ENCODE peak calls at places on chromosomes 7 and 10, in seven cellular contexts. O is esophagus squamous epithelium, Q is right atrium auricular region, W is lung, Z is HCT116, I is cardiac muscle cell, Y is heart right ventricle. B is an unnamed sample. For H3K4me1 and H3K9me3, the result is how much of the 10 kb centered on the place peaks cover.

GRCh38 chr10:42943025-42943818 is 133.6 kb upstream of the RET start:
- DNase-seq in I (no peak), Z (no peak), O (no peak), W (no peak), Q (peak), Y (no peak), B (no peak)

GRCh38 chr7:2037301-2037804 is 195.4 kb downstream of the MAD1L1 start:
- DNase-seq in Z (no peak), O (no peak), Q (no peak), I (no peak), W (no peak), Y (no peak), B (no peak)

GRCh38 chr10:119677904-119678755 is 26.9 kb downstream of the BAG3 start:
- DNase-seq in Y (no peak), O (no peak), W (no peak), Z (no peak), I (no peak), Q (no peak), B (no peak)

GRCh38 chr10:6141296-6142151 is 52.7 kb downstream of the RBM17 start:
- DNase-seq in W (no peak), Q (no peak), I (peak), O (no peak), Z (no peak), Y (no peak), B (no peak)

GRCh38 chr7:39745320-39745719 is 121.9 kb downstream of the RALA start:
- DNase-seq in O (no peak), I (no peak), W (no peak), Y (no peak), Z (no peak), Q (no peak), B (no peak)

GRCh38 chr10:131841131-131841661 is 59.6 kb upstream of the PPP2R2D start:
- DNase-seq in I (no peak), Z (no peak), Q (no peak), Y (no peak), W (no peak), O (no peak), B (no peak)

GRCh38 chr10:122814493-122814892 is 31.2 kb downstream of the CUZD1 start:
- DNase-seq in W (no peak), I (no peak), Q (no peak), O (no peak), Y (no peak), Z (no peak), B (no peak)

GRCh38 chr7:143931739-143932138 is 3.3 kb upstream of the OR2F2 start:
- DNase-seq in Q (no peak), Z (no peak), Y (no peak), W (no peak), I (no peak), O (no peak), B (no peak)

GRCh38 chr10:130244031-130244927 is 108.1 kb downstream of the GLRX3 start:
- DNase-seq in Z (no peak), Q (peak), O (no peak), I (no peak), W (no peak), Y (no peak), B (no peak)

DNA sequence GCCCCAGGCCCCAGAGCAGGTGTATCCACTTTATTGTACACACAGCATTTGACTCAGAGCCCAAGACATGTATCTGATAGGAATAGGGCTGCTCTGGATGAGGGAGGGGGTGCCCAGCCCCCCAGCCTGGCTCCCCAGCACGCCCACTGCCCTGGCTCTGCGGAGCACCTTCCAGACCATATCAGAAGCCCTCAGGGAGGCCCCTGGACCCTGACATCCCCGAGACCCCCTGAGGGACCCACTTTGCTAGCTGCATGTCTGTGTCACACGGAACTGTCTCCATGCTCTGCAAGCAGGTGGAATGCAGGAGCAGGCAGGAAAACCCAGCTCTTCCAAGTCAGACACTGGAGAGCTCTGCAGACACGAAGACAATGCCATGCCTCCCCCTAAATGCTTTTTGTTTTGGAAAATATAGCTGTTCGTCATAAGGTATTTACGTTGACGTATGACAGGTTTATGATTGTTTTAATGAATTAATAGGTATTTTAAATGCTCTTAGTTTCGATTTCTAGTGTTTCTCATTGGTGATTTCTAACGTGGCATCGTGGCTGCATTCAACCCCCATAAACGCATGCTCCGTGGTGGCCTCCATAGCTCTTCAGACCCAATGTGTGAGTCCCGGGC is 92.8 kb upstream of the INSIG1 start:
- DNase-seq in W (no peak), Z (no peak), O (no peak), Y (no peak), I (no peak), Q (no peak), B (no peak)
- H3K4me1 ChIP-seq in W (under half), Z (under half), O (under half), Y (under half), I (under half), Q (under half), B (under half)

DNA sequence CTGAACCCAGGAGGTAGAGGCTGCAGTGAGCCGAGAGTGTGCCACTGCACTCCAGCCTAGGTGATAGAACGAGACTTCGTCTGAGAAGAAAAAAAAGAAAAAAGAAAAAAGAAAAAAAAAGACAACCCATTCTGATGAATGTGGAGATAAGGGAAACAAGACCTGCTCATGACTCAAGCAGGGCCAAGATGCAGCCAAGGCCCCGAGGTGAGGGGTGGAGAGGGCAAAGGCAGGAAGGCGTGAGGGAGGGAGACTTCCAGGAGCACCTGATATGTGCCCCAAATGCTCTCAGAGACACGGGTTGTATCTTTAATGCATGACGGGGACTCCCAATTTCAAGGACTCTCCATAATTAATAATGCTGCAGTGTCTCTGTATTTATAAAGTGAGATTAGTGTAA is 134.6 kb downstream of the PIP4K2A start:
- DNase-seq in Y (no peak), W (no peak), O (no peak), Q (no peak), I (no peak), Z (no peak), B (no peak)
- H3K9me3 ChIP-seq in Y (under half), W (under half), O (under half), Q (under half), I (under half), Z (under half), B (under half)

GRCh38 chr7:42812779-42813178 is 99.1 kb downstream of the C7orf25 start:
- DNase-seq in Q (no peak), Z (no peak), I (no peak), Y (no peak), O (no peak), W (no peak), B (no peak)
- H3K27ac ChIP-seq in Q (no peak), Z (no peak), I (no peak), Y (no peak), O (no peak), W (no peak), B (no peak)

GRCh38 chr7:22352812-22353340 is 4.1 kb downstream of the RAPGEF5 start:
- DNase-seq in I (no peak), Q (no peak), Z (no peak), W (no peak), Y (no peak), O (no peak), B (no peak)

GRCh38 chr7:22351878-22352277 is 5.1 kb downstream of the RAPGEF5 start:
- DNase-seq in W (no peak), I (no peak), Z (no peak), Q (no peak), O (no peak), Y (no peak), B (no peak)

GRCh38 chr7:22348379-22348778 is 8.6 kb downstream of the RAPGEF5 start:
- DNase-seq in Q (no peak), I (no peak), Y (no peak), O (no peak), W (no peak), Z (no peak), B (no peak)

GRCh38 chr7:22350466-22351328 is 6.3 kb downstream of the RAPGEF5 start:
- DNase-seq in Z (peak), O (no peak), I (peak), Y (no peak), W (no peak), Q (no peak), B (no peak)

GRCh38 chr7:22351329-22351692 is 5.6 kb downstream of the RAPGEF5 start:
- DNase-seq in I (no peak), O (no peak), Q (no peak), W (no peak), Z (no peak), Y (no peak), B (no peak)
- H3K4me1 ChIP-seq in I (under half), O (under half), Q (under half), W (under half), Z (under half), Y (under half), B (under half)

B was measured in naive thymus-derived CD4-positive, alpha-beta T cell.